ENCODE peak calls at places on chromosomes 2 and 18, in four cellular contexts. O is K562, F is suprapubic skin, M is H1. J is an unnamed sample.

GRCh38 chr2:3379339-3379646 is 201 bp upstream of the TRAPPC12 start:
- DNase-seq in O (no peak), F (no peak), M (no peak), J (no peak)

GRCh38 chr2:127485051-127485693 is 41.1 kb downstream of the IWS1 start:
- DNase-seq in O (no peak), F (no peak), M (no peak), J (no peak)

GRCh38 chr2:210162466-210163124 is 8.6 kb downstream of the KANSL1L start:
- DNase-seq in O (no peak), F (no peak), M (no peak), J (no peak)

GRCh38 chr18:74179623-74180199 is 31.4 kb downstream of the TIMM21 start:
- DNase-seq in O (no peak), F (no peak), M (no peak), J (no peak)

GRCh38 chr18:13522861-13523660 is 203.3 kb downstream of the FAM210A start:
- DNase-seq in O (no peak), F (no peak), M (no peak), J (no peak)

GRCh38 chr2:26691881-26692813 is at the start of gene KCNK3:
- DNase-seq in O (peak), F (no peak), M (peak), J (peak)

GRCh38 chr2:21814588-21815192 is 690.9 kb downstream of the TDRD15 start:
- DNase-seq in O (no peak), F (no peak), M (no peak), J (no peak)

GRCh38 chr18:22858121-22858520 is 75.0 kb upstream of the RBBP8 start:
- DNase-seq in O (no peak), F (no peak), M (no peak), J (no peak)

GRCh38 chr2:182763311-182763912 is 47.4 kb downstream of the DNAJC10 start:
- DNase-seq in O (peak), F (no peak), M (no peak), J (no peak)

GRCh38 chr2:34254272-34254882 is 655.3 kb upstream of the FAM98A start:
- DNase-seq in O (no peak), F (no peak), M (no peak), J (no peak)

GRCh38 chr2:226661789-226662545 is 137.7 kb downstream of the IRS1 start:
- DNase-seq in O (no peak), F (no peak), M (no peak), J (peak)

GRCh38 chr18:53101719-53102118 is 761.7 kb downstream of the DCC start:
- DNase-seq in O (no peak), F (no peak), M (no peak), J (no peak)

GRCh38 chr18:12652861-12653401 is 5.0 kb downstream of the SPIRE1 start:
- DNase-seq in O (no peak), F (no peak), M (no peak), J (peak)

GRCh38 chr18:46310675-46311345 is 206.6 kb downstream of the HAUS1 start:
- DNase-seq in O (no peak), F (no peak), M (no peak), J (no peak)

GRCh38 chr2:56654936-56655335 is 471.1 kb downstream of the CCDC85A start:
- DNase-seq in O (no peak), F (no peak), M (no peak), J (no peak)

GRCh38 chr2:238771193-238771592 is 76.7 kb upstream of the TWIST2 start:
- DNase-seq in O (no peak), F (no peak), M (no peak), J (no peak)

GRCh38 chr2:129757366-129757914 is 222.0 kb upstream of the RAB6C start:
- DNase-seq in O (no peak), F (no peak), M (no peak), J (no peak)

GRCh38 chr2:157441072-157441454 is 2.8 kb downstream of the CYTIP start:
- DNase-seq in O (no peak), F (no peak), M (no peak), J (no peak)

GRCh38 chr2:215430528-215431187 is 5.2 kb downstream of the FN1 start:
- DNase-seq in O (no peak), F (no peak), M (no peak), J (no peak)

GRCh38 chr2:196925445-196925767 is 1.1 kb downstream of the PGAP1 start:
- DNase-seq in O (no peak), F (no peak), M (no peak), J (no peak)

GRCh38 chr2:137980459-137980858 is 16.2 kb downstream of the HNMT start:
- DNase-seq in O (no peak), F (no peak), M (no peak), J (no peak)

GRCh38 chr2:110219496-110220192 is 7.3 kb upstream of the MTLN start:
- DNase-seq in O (no peak), F (no peak), M (no peak), J (no peak)

GRCh38 chr2:101064868-101065549 is 62.9 kb downstream of the RPL31 start:
- DNase-seq in O (no peak), F (no peak), M (no peak), J (peak)

GRCh38 chr2:127096280-127096679 is 10.7 kb downstream of the BIN1 start:
- DNase-seq in O (no peak), F (no peak), M (no peak), J (no peak)

GRCh38 chr2:24830786-24831185 is 37.6 kb downstream of the CENPO start:
- DNase-seq in O (no peak), F (peak), M (no peak), J (no peak)

GRCh38 chr2:140154271-140154670 is 1374.1 kb upstream of the NXPH2 start:
- DNase-seq in O (no peak), F (no peak), M (peak), J (no peak)

GRCh38 chr2:127358044-127358443 is 29.7 kb downstream of the MAP3K2 start:
- DNase-seq in O (no peak), F (no peak), M (no peak), J (no peak)

GRCh38 chr2:167293172-167293781 is 405.0 kb downstream of the XIRP2 start:
- DNase-seq in O (no peak), F (no peak), M (peak), J (no peak)

GRCh38 chr2:209383212-209383611 is 40.6 kb upstream of the MAP2 start:
- DNase-seq in O (no peak), F (no peak), M (no peak), J (peak)

GRCh38 chr2:168773719-168774521 is 28.5 kb upstream of the NOSTRIN start:
- DNase-seq in O (peak), F (no peak), M (peak), J (no peak)

GRCh38 chr2:20448246-20449046 is 1.6 kb downstream of the RHOB start:
- DNase-seq in O (no peak), F (peak), M (no peak), J (no peak)
- TF ChIP-seq POLR2A in O (no peak), F (no peak), M (peak), J (no peak)

GRCh38 chr2:169827272-169828140 is at the start of gene UBR3:
- DNase-seq in O (peak), F (peak), M (peak), J (peak)
- TF ChIP-seq POLR2A in O (peak), F (peak), M (peak), J (peak)

DNA sequence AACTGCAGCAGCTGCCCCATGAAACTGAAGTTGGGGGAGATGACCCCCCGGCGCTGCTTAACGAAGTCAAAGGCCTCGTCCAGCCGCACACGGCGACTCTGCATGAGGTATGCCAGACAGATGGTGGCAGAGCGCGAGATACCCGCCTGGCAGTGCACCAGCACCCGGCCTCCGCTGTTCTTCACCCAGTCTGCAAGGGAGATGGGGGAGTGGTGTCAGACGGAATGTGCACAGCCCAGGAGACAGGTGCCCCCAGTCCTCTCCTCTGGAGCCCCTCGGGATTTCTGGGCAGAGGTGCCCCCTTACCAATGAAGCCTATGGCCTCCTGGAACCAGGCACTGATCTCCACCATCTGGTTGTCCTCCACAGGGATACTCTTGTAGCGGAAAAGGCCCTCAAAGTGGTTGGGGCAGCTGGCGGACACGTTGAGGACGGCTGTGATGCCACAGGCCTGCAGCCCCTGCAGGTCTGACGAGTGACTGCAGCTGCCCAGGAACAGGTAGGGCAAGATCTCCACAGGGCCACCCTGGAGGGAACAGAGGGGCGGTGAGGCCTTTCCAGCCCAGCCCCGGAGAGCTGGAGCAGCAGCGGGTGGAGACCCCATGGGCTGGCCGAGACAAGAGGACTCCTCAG is 1.3 kb downstream of the DUSP2 start:
- DNase-seq in O (no peak), F (no peak), M (peak), J (no peak)
- TF ChIP-seq POLR2A in O (no peak), F (no peak), M (no peak), J (no peak)

DNA sequence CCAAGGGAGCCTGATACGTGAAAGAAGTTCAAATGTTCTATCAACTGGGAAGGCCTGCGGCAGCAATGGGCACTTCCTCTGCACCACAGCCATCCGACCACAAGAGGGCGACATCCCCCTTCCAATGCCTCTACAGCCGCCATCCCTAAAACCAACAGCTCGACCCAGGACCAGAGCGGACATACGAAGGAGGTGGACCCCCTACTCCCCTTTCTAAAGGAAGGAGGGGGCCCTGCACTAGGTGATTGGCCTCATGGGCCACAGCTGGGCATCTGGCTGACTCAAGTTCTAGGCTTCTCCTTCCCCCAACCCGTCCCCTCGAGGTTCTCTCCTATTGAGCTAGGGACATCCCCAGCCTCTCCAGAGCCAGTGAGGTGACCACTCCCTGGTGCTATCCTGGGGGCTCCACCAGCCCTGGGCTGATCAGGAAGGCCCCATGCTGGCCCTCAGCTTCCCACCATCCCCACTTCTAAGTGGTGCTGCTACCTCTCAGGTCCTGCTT is 217.2 kb downstream of the TNS1 start:
- DNase-seq in O (peak), F (no peak), M (peak), J (peak)
- TF ChIP-seq POLR2A in O (no peak), F (no peak), M (no peak), J (no peak)

J was measured in H54.